ENCODE peak calls at places on chromosomes 11 and 22, in five cellular contexts. X is stimulated activated CD4-positive, alpha-beta T cell treated with anti-CD3 and anti-CD28 coated beads, Interleukin-1b, Interleukin-23, amount 100 ng/mL, for 48 hours; J is activated CD4-positive, alpha-beta T cell treated with anti-CD3 and anti-CD28 coated beads, Interleukin-2, amount 50 U/mL, for 1 hour; V is HTR-8/SVneo; R is BE2C. Z is an unnamed sample.

GRCh38 chr11:288328-289144 is at the start of gene PGGHG:
- DNase-seq in V (peak), X (peak), R (peak), J (peak), Z (peak)

GRCh38 chr22:20624161-20624616 is 116.8 kb downstream of the MED15 start:
- DNase-seq in R (no peak), V (no peak), X (peak), J (no peak), Z (peak)

GRCh38 chr11:134889832-134890231 is 477.8 kb upstream of the B3GAT1 start:
- DNase-seq in V (no peak), X (no peak), R (no peak), J (no peak), Z (no peak)

GRCh38 chr11:96235725-96236124 is 107.3 kb downstream of the MAML2 start:
- DNase-seq in J (no peak), R (no peak), V (no peak), X (peak), Z (peak)

GRCh38 chr11:120471131-120471530 is 40.4 kb upstream of the GRIK4 start:
- DNase-seq in V (no peak), R (no peak), X (no peak), J (no peak), Z (no peak)

GRCh38 chr11:32374261-32374711 is 61.1 kb downstream of the WT1 start:
- DNase-seq in V (no peak), J (peak), X (peak), R (peak), Z (peak)

GRCh38 chr22:35064664-35065063 is 1.3 kb upstream of the ISX start:
- DNase-seq in V (no peak), R (no peak), X (no peak), J (no peak), Z (no peak)

GRCh38 chr11:65661599-65662246 is 993 bp downstream of the RELA start:
- DNase-seq in X (no peak), J (no peak), R (no peak), V (no peak), Z (no peak)

GRCh38 chr11:22454461-22454860 is 116.3 kb downstream of the SLC17A6 start:
- DNase-seq in X (no peak), R (no peak), J (no peak), V (no peak), Z (no peak)

GRCh38 chr11:60720460-60720859 is 4.1 kb upstream of the MS4A18 start:
- DNase-seq in R (no peak), X (no peak), J (no peak), V (no peak), Z (no peak)

GRCh38 chr11:95055273-95055897 is 6.2 kb downstream of the KDM4F start:
- DNase-seq in R (no peak), J (no peak), X (no peak), V (no peak), Z (no peak)

GRCh38 chr11:10379022-10379421 is 74.1 kb downstream of the ADM start:
- DNase-seq in R (no peak), J (no peak), X (no peak), V (no peak), Z (no peak)

GRCh38 chr11:1217151-1217550 is 5.7 kb upstream of the MUC5B start:
- DNase-seq in J (no peak), X (no peak), R (no peak), V (no peak), Z (no peak)

GRCh38 chr11:1041471-1041870 is 5.0 kb upstream of the MUC6 start:
- DNase-seq in R (peak), X (no peak), V (no peak), J (no peak), Z (no peak)

GRCh38 chr11:76234704-76235232 is 28.5 kb upstream of the WNT11 start:
- DNase-seq in R (no peak), X (no peak), V (no peak), J (no peak), Z (no peak)

GRCh38 chr11:76700177-76701100 is 29.9 kb upstream of the LRRC32 start:
- DNase-seq in V (peak), X (no peak), R (peak), J (no peak), Z (no peak)

Z was measured in activated naive CD4-positive, alpha-beta T cell treated with Interleukin-2 at 50 U/mL for 16 hours.